ENCODE peak calls at places on chromosomes 4 and X, in ten cellular contexts. J, C, V, S, Z, L, D, Y, W and R are unnamed samples.

GRCh38 chrX:45740291-45740690 is 539.6 kb upstream of the DIPK2B start:
- DNase-seq in J (no peak), C (no peak), V (no peak), S (no peak), Z (no peak), L (no peak), D (no peak), Y (no peak), W (no peak), R (no peak)

GRCh38 chrX:120419465-120419864 is 49.6 kb downstream of the LAMP2 start:
- DNase-seq in J (no peak), C (no peak), V (no peak), S (no peak), Z (no peak), L (no peak), D (no peak), Y (no peak), W (no peak), R (no peak)

GRCh38 chr4:109301691-109302365 is 630 bp downstream of the COL25A1 start:
- DNase-seq in J (no peak), C (no peak), V (peak; percentile 4), S (peak; percentile 46), Z (peak; percentile 20), L (no peak), D (no peak), Y (no peak), W (no peak), R (no peak)

GRCh38 chr4:5710962-5711478 is at the start of gene EVC:
- DNase-seq in J (no peak), C (peak; percentile 74), V (peak; percentile 43), S (peak; percentile 82), Z (peak; percentile 27), L (peak; percentile 89), D (no peak), Y (no peak), W (peak; percentile 24), R (peak; percentile 74)

GRCh38 chr4:119835511-119835910 is 206.9 kb upstream of the PDE5A start:
- DNase-seq in J (no peak), C (peak; percentile 47), V (no peak), S (no peak), Z (no peak), L (no peak), D (no peak), Y (no peak), W (no peak), R (peak; percentile 49)

GRCh38 chr4:79949186-79949585 is 123.8 kb downstream of the ANTXR2 start:
- DNase-seq in J (no peak), C (no peak), V (no peak), S (no peak), Z (no peak), L (no peak), D (no peak), Y (no peak), W (no peak), R (no peak)

GRCh38 chr4:22897520-22898108 is 204.9 kb downstream of the GBA3 start:
- DNase-seq in J (peak; percentile 18), C (peak; percentile 5), V (peak; percentile 19), S (peak; percentile 44), Z (no peak), L (no peak), D (no peak), Y (peak; percentile 7), W (peak; percentile 27), R (peak; percentile 9)

GRCh38 chr4:8115916-8116315 is 42.7 kb downstream of the ABLIM2 start:
- DNase-seq in J (no peak), C (no peak), V (no peak), S (no peak), Z (no peak), L (no peak), D (no peak), Y (no peak), W (no peak), R (no peak)

GRCh38 chr4:110854021-110854678 is 231.3 kb upstream of the PITX2 start:
- DNase-seq in J (no peak), C (peak; percentile 84), V (no peak), S (no peak), Z (no peak), L (no peak), D (no peak), Y (no peak), W (no peak), R (peak; percentile 77)

GRCh38 chrX:67724359-67725110 is 180.7 kb downstream of the AR start:
- DNase-seq in J (no peak), C (no peak), V (no peak), S (no peak), Z (no peak), L (no peak), D (no peak), Y (no peak), W (peak; percentile 6), R (no peak)

GRCh38 chr4:95729596-95729995 is 110.3 kb upstream of the PDHA2 start:
- DNase-seq in J (no peak), C (no peak), V (no peak), S (peak; percentile 53), Z (no peak), L (no peak), D (no peak), Y (no peak), W (no peak), R (no peak)

GRCh38 chr4:113012776-113013175 is 36.7 kb upstream of the ANK2 start:
- DNase-seq in J (no peak), C (no peak), V (no peak), S (no peak), Z (no peak), L (no peak), D (no peak), Y (no peak), W (peak; percentile 45), R (no peak)

GRCh38 chr4:81565137-81565870 is 93.6 kb upstream of the RASGEF1B start:
- DNase-seq in J (no peak), C (no peak), V (no peak), S (no peak), Z (no peak), L (peak; percentile 85), D (no peak), Y (no peak), W (peak; percentile 87), R (peak; percentile 40)

GRCh38 chrX:121011254-121011653 is 25.7 kb upstream of the CT47A1 start:
- DNase-seq in J (no peak), C (no peak), V (no peak), S (no peak), Z (no peak), L (no peak), D (no peak), Y (no peak), W (no peak), R (no peak)